ENCODE peak calls at places on chromosomes 4 and X, in ten cellular contexts. N, J, M, S, A, X, Q, T, L and Y are unnamed samples. For H3K36me3, the result is how much of the 10 kb centered on the place peaks cover.

GRCh38 chrX:10038585-10038984 is 71.4 kb downstream of the CLDN34 start:
- DNase-seq in X (no peak), T (no peak), N (no peak), A (no peak), S (no peak), L (no peak), J (no peak), Q (no peak), M (no peak), Y (no peak)

GRCh38 chrX:110182865-110183264 is 135.0 kb downstream of the AMMECR1 start:
- DNase-seq in T (peak), X (no peak), A (no peak), J (no peak), Q (no peak), L (peak), S (no peak), M (no peak), N (no peak), Y (no peak)

GRCh38 chr4:14169460-14169859 is 541.9 kb upstream of the BOD1L1 start:
- DNase-seq in T (no peak), N (no peak), L (no peak), J (no peak), M (no peak), S (no peak), X (no peak), Q (no peak), A (no peak), Y (no peak)

GRCh38 chrX:68498508-68499379 is at the start of gene YIPF6:
- DNase-seq in M (peak), Q (peak), X (peak), L (peak), J (peak), A (peak), S (peak), T (peak), N (peak), Y (peak)

GRCh38 chr4:108425988-108426387 is 194.4 kb upstream of the RPL34 start:
- DNase-seq in S (no peak), L (no peak), M (no peak), N (no peak), Q (no peak), T (no peak), X (no peak), A (no peak), J (no peak), Y (no peak)

GRCh38 chrX:125322431-125322830 is 2.8 kb downstream of the TEX13C start:
- DNase-seq in S (no peak), L (no peak), X (no peak), Q (no peak), T (peak), N (no peak), A (no peak), J (no peak), M (no peak), Y (no peak)

GRCh38 chr4:95393821-95394220 is 155.0 kb downstream of the UNC5C start:
- DNase-seq in M (no peak), S (no peak), J (no peak), A (no peak), X (no peak), Q (no peak), T (no peak), L (no peak), N (no peak), Y (no peak)

GRCh38 chrX:2841511-2841910 is 12.8 kb downstream of the GYG2 start:
- DNase-seq in T (no peak), X (no peak), Q (no peak), J (no peak), L (no peak), A (no peak), S (no peak), N (no peak), M (no peak), Y (no peak)

GRCh38 chr4:17376205-17376604 is 135.7 kb downstream of the QDPR start:
- DNase-seq in X (no peak), L (no peak), M (no peak), J (no peak), A (no peak), S (no peak), N (no peak), T (no peak), Q (no peak), Y (no peak)

GRCh38 chr4:109433281-109434006 is at the start of gene SEC24B:
- DNase-seq in N (peak), T (peak), A (peak), X (peak), Q (peak), S (peak), M (peak), L (peak), J (peak), Y (peak)
- TF ChIP-seq POLR2A in N (peak), T (peak), A (peak), X (peak), Q (peak), S (no peak), M (peak), L (peak), J (peak), Y (no peak)

GRCh38 chrX:18676050-18676449 is 4.1 kb upstream of the RS1 start:
- DNase-seq in S (no peak), M (no peak), J (no peak), N (no peak), T (no peak), Q (no peak), A (no peak), X (no peak), L (no peak), Y (no peak)

GRCh38 chrX:18674417-18674787 is 2.5 kb upstream of the RS1 start:
- DNase-seq in T (no peak), Q (peak), S (peak), M (no peak), X (peak), L (peak), J (no peak), N (peak), A (no peak), Y (peak)

GRCh38 chrX:18676470-18676869 is 4.6 kb upstream of the RS1 start:
- DNase-seq in A (no peak), J (no peak), L (no peak), N (no peak), T (peak), M (no peak), X (no peak), S (peak), Q (peak), Y (no peak)

GRCh38 chrX:18674788-18675735 is 3.2 kb upstream of the RS1 start:
- DNase-seq in X (peak), J (peak), L (peak), S (peak), A (peak), T (peak), M (peak), Q (peak), N (peak), Y (peak)

GRCh38 chrX:18677140-18677834 is 5.4 kb upstream of the RS1 start:
- DNase-seq in T (peak), S (no peak), Q (no peak), J (no peak), N (peak), X (no peak), A (no peak), M (no peak), L (no peak), Y (peak)
- H3K36me3 ChIP-seq in T (under half), S (under half), Q (under half), J (under half), N (under half), X (under half), A (under half), M (under half), L (under half), Y (under half)

GRCh38 chrX:130174051-130174704 is 2.4 kb downstream of the RAB33A start:
- DNase-seq in Q (no peak), N (no peak), T (peak), S (peak), M (no peak), X (no peak), L (no peak), J (peak), A (peak), Y (no peak)

GRCh38 chrX:130171446-130172126 is at the start of gene RAB33A:
- DNase-seq in S (peak), X (no peak), A (peak), T (no peak), Q (no peak), J (no peak), L (peak), M (no peak), N (peak), Y (no peak)

GRCh38 chrX:130172127-130172834 is 519 bp downstream of the RAB33A start:
- DNase-seq in Q (no peak), L (peak), S (no peak), A (no peak), M (no peak), T (no peak), J (no peak), X (no peak), N (no peak), Y (no peak)

GRCh38 chrX:130174937-130175336 is 3.2 kb downstream of the RAB33A start:
- DNase-seq in T (no peak), L (no peak), N (no peak), X (no peak), Q (no peak), J (no peak), S (no peak), A (no peak), M (no peak), Y (no peak)

GRCh38 chrX:130173190-130173895 is 1.6 kb downstream of the RAB33A start:
- DNase-seq in Q (no peak), X (peak), M (no peak), T (peak), S (peak), A (peak), L (peak), J (peak), N (peak), Y (no peak)
- TF ChIP-seq POLR2A in Q (no peak), X (no peak), M (no peak), T (peak), S (no peak), A (no peak), L (no peak), J (no peak), N (no peak), Y (no peak)

GRCh38 chr4:42070463-42070862 is 80.1 kb downstream of the SLC30A9 start:
- DNase-seq in L (no peak), J (no peak), S (no peak), N (no peak), T (no peak), Q (peak), A (no peak), X (no peak), M (no peak), Y (no peak)
- H3K36me3 ChIP-seq in L (under half), J (under half), S (under half), N (under half), T (under half), Q (under half), A (under half), X (under half), M (under half), Y (under half)

GRCh38 chr4:137905930-137906329 is 336.2 kb downstream of the SLC7A11 start:
- DNase-seq in J (no peak), M (no peak), S (no peak), A (no peak), N (no peak), X (no peak), L (no peak), Q (no peak), T (no peak), Y (no peak)

DNA sequence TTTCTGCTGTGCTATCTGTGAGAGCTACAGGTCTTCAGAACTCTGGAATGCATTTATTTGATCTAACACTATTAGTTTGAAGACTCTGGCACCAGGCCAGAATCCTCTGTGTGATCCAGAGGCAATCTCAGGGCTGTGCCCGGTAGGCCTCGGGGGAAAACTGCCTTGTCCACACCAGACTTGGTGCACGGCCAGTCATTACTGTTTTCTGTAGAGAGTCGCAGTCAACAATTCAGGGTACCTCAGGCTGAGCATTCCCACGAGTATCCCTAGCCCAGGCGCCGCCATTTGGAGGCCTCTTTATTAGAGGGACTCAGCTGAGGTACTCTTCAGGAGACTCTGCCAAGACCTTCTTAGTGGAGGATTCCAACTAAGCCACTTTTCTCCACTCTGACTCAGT is 332.2 kb downstream of the SLC7A11 start:
- DNase-seq in N (no peak), X (no peak), T (peak), Q (peak), S (peak), M (no peak), L (no peak), J (peak), A (peak), Y (no peak)
- TF ChIP-seq POLR2A in N (no peak), X (no peak), T (no peak), Q (no peak), S (no peak), M (no peak), L (no peak), J (no peak), A (no peak), Y (no peak)

GRCh38 chr4:1846580-1846979 is 9.4 kb downstream of the LETM1 start:
- DNase-seq in T (no peak), Q (no peak), M (no peak), J (no peak), N (no peak), L (no peak), A (no peak), S (no peak), X (no peak), Y (no peak)
- H3K36me3 ChIP-seq in T (half or more), Q (under half), M (under half), J (half or more), N (under half), L (under half), A (under half), S (under half), X (under half), Y (under half)

DNA sequence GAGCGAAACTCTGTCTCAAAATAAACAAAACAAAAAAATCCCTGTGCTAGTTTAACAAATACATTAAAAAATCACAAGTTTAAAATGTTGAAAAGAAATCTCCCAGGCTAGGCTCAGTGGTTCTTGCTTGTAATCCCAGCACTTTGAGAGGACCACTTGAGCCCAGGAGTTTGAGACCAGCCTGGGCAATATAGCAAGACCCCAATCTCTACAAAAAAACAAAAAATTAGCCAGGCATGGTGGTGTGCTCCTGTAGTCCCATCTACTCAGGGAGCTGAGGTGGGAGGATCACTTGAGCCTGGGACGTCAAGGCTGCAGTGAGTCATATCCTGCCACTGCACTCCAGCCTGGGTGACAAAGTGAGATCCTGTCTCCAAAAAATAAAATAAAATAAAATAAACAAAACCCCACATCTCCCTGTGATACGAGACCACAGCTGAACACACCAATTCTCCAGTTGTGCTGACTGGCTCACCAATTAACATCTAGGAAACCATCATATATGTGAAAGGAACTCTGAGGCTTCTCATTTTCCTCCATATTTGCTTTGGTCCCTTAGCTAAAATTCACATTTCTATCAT is 7.3 kb downstream of the RPS4X start:
- DNase-seq in J (no peak), L (no peak), T (peak), S (no peak), A (no peak), M (no peak), X (no peak), Q (no peak), N (no peak), Y (no peak)
- TF ChIP-seq POLR2A in J (no peak), L (no peak), T (no peak), S (no peak), A (no peak), M (no peak), X (no peak), Q (no peak), N (no peak), Y (no peak)

GRCh38 chrX:13535371-13535770 is 34.0 kb upstream of the EGFL6 start:
- DNase-seq in X (no peak), M (no peak), T (no peak), Q (no peak), A (no peak), N (no peak), J (no peak), L (no peak), S (no peak), Y (no peak)

GRCh38 chrX:13538414-13538813 is 31.0 kb upstream of the EGFL6 start:
- DNase-seq in X (no peak), L (no peak), N (no peak), J (no peak), S (no peak), T (no peak), Q (no peak), M (no peak), A (no peak), Y (no peak)

DNA sequence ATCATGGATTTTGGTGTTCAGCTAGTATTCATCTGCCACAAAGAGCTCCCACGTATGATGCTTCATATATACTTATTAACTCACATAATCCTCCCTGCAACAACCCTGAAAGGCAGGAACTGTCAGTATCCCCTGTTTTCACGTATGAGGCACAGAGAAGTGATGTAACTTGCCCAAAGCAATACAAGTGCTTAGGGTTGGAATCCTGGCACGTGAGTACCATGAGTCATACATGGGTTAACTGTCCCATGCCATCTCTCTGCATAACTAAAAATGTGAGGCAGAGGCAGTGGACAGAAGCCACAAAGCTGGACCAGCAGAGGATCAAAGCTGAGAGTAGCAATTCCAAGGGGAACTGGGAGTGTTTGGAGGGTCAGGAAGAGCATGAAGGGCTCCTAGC is 35.7 kb upstream of the EGFL6 start:
- DNase-seq in J (no peak), N (no peak), S (no peak), L (no peak), T (no peak), Q (no peak), M (no peak), A (no peak), X (no peak), Y (no peak)
- H3K36me3 ChIP-seq in J (under half), N (under half), S (under half), L (under half), T (under half), Q (under half), M (under half), A (under half), X (under half), Y (under half)

DNA sequence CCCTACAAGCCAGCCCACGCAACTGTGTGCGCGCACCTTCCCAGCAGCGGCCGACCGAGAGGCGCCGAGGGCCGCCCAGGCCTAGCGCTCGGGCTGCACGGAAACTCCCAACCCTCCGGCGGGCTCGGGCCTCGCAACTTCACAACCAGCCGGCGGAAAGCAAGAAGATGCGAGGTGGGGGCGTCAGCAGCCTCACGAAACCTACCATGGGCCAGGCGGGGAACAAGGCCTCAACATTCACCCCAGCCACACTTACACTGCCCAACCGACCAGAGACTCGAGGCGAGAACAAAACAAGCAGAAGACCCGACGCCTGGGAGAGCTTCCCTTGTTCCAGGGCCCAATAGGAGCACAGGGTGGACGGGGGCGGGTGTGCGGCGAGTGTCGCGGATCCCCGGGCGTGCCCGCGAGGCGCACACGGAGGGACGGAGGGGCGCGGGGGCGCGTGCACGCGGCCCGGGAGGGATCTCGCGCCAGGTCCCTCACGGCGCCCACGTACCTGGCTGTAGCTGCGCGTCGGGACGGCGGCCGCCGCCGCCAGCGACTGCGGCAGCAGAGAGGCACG is 636 bp downstream of the GRSF1 start:
- DNase-seq in X (peak), L (peak), S (peak), M (no peak), J (peak), N (peak), Q (peak), A (peak), T (peak), Y (peak)
- TF ChIP-seq POLR2A in X (no peak), L (no peak), S (no peak), M (no peak), J (no peak), N (peak), Q (no peak), A (no peak), T (no peak), Y (no peak)